ENCODE peak calls at places on chromosomes 7 and 10, in six cellular contexts. O is neuronal stem cell, J is H9, N is IMR-90, V is mesenchymal stem cell, S is H1. C is an unnamed sample. For H3K9me3, the result is how much of the 10 kb centered on the place peaks cover.

GRCh38 chr7:28904539-28905143 is 53.5 kb downstream of the TRIL start:
- DNase-seq in S (no peak), V (no peak), N (no peak), O (no peak), J (no peak), C (no peak)

GRCh38 chr10:23345861-23346260 is 1.3 kb upstream of the C10orf67 start:
- DNase-seq in V (peak), S (no peak), N (peak), O (no peak), J (no peak), C (peak)

GRCh38 chr7:50534690-50535290 is 30.4 kb downstream of the DDC start:
- DNase-seq in S (no peak), N (peak), O (no peak), J (peak), V (peak), C (peak)

GRCh38 chr10:112949128-112949823 is 771 bp upstream of the TCF7L2 start:
- DNase-seq in V (peak), J (no peak), S (no peak), N (peak), O (no peak), C (peak)

GRCh38 chr7:152351168-152351567 is 84.6 kb downstream of the KMT2C start:
- DNase-seq in N (peak), V (peak), S (no peak), J (no peak), O (no peak), C (peak)

GRCh38 chr10:109866168-109866994 is 56.9 kb downstream of the XPNPEP1 start:
- DNase-seq in J (no peak), O (no peak), N (peak), S (no peak), V (peak), C (no peak)

GRCh38 chr7:151694828-151695580 is 175.3 kb upstream of the RHEB start:
- DNase-seq in V (no peak), O (no peak), S (no peak), J (no peak), N (no peak), C (peak)

GRCh38 chr7:91383186-91383585 is 119.0 kb downstream of the FZD1 start:
- DNase-seq in N (peak), S (no peak), J (no peak), O (no peak), V (no peak), C (no peak)

GRCh38 chr7:38881015-38881414 is 28.0 kb downstream of the VPS41 start:
- DNase-seq in V (no peak), N (no peak), O (no peak), S (no peak), J (peak), C (no peak)

GRCh38 chr7:102208826-102209225 is 77.8 kb upstream of the SH2B2 start:
- DNase-seq in N (no peak), V (no peak), O (peak), S (no peak), J (no peak), C (no peak)

GRCh38 chr7:18459439-18459838 is 36.1 kb upstream of the HDAC9 start:
- DNase-seq in O (no peak), V (no peak), N (no peak), S (no peak), J (no peak), C (no peak)

DNA sequence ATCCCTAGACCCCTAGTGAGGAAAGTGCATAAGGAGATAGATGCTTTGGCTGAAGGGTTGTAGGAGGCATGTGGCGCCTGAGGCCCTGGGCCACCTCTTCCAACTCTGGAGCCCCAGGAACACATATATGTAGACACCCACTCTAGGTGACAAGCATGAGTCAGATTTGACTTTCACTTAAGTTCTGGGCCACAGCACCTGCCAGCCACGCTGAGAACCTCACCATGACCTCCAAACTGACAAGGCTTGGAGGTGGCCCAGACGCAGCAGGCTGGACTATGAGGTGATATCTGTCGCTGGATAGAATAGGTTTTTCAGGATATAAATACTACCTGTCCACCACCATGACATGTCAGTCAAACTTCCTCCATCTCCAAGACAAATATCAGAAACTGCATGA is 894.0 kb upstream of the ZNF722 start:
- DNase-seq in N (no peak), V (no peak), J (no peak), O (no peak), S (no peak), C (no peak)
- H3K9me3 ChIP-seq in N (under half), V (half or more), J (under half), O (under half), S (half or more), C (under half)

GRCh38 chr7:11194492-11194891 is 220.8 kb downstream of the PHF14 start:
- DNase-seq in J (no peak), N (no peak), S (no peak), O (no peak), V (no peak), C (no peak)
- H4K91ac ChIP-seq in J (no peak), N (no peak), S (no peak), O (no peak), V (no peak), C (no peak)

DNA sequence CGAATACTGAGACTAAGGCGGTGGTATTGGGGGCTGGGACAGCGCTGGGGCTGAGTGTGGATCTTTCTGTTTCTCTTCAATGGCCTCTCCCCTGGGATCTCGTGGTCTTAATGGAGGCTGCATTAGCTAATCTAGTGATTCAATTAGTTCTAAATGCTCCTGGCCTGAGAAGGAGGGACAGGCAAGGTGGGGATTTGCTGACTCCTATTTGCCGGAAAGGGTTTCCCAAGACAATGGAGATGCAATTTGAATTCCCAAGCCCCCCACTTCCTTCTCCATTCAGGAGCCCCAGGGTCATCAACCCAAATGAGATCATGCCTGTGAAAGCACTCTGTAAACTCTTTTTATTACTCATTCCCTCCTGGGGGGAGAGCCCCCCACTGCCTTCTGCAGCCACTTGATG is 111.7 kb upstream of the PLXNA4 start:
- DNase-seq in N (no peak), J (peak), O (no peak), V (no peak), S (peak), C (no peak)
- H3K9me3 ChIP-seq in N (under half), J (under half), O (under half), V (under half), S (under half), C (under half)

DNA sequence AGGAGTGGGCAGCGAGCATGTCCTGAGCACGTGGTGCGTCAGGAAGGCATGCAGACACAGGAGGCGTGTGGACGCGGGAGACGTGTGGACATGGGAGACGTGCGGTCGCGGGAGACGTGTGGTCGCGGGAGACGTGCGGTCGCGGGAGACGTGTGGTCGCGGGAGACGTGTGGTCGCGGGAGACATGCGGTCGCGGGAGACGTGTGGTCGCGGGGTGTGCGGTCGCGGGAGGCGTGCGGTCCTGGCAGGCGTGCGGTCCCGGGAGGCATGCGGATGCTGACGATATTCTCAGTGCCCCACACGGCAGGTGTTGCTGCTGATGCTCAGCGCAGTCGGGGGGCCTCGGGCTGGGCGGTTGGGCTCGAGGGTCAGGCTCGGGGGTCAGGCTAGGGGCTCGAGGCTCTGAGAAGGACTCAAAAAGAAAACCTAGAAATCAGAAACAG is 94.2 kb downstream of the NKX6-2 start:
- DNase-seq in O (no peak), V (no peak), J (peak), N (no peak), S (no peak), C (no peak)
- H4K91ac ChIP-seq in O (no peak), V (no peak), J (no peak), N (no peak), S (no peak), C (no peak)

GRCh38 chr7:141695803-141696289 is 6.1 kb downstream of the DENND11 start:
- DNase-seq in J (no peak), S (no peak), V (no peak), O (no peak), N (no peak), C (no peak)
- H3K9me3 ChIP-seq in J (under half), S (under half), V (under half), O (under half), N (under half), C (under half)

GRCh38 chr10:93991101-93991500 is 2.6 kb upstream of the PLCE1 start:
- DNase-seq in V (peak), J (no peak), S (no peak), N (no peak), O (no peak), C (no peak)
- H4K91ac ChIP-seq in V (no peak), J (no peak), S (no peak), N (no peak), O (no peak), C (no peak)

DNA sequence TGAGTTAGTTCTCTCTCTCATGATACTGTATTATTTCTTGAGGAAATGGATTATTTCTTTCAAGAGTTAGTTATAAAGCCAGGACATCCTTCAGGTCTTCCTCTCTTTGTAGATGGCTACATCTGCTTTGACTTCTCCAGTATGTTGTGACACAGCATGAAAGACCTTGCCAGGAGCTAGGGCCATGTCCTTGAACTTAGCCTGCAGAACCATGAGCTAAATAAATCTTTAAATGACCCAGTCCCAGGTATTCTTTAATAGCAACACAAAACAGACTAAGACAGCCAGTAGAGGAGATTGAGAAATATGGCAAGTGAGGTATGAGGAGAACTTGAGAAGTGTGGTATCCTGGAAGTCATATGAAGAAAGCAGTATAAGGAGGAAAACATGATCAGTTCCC is 214.9 kb upstream of the PPP1R3A start:
- DNase-seq in O (no peak), V (no peak), J (no peak), S (no peak), N (no peak), C (no peak)
- H3K9me3 ChIP-seq in O (under half), V (under half), J (under half), S (under half), N (under half), C (under half)

GRCh38 chr10:44391981-44392380 is 7.1 kb upstream of the CXCL12 start:
- DNase-seq in N (no peak), S (no peak), J (no peak), V (no peak), O (no peak), C (no peak)
- H4K91ac ChIP-seq in N (no peak), S (no peak), J (no peak), V (no peak), O (no peak), C (no peak)

DNA sequence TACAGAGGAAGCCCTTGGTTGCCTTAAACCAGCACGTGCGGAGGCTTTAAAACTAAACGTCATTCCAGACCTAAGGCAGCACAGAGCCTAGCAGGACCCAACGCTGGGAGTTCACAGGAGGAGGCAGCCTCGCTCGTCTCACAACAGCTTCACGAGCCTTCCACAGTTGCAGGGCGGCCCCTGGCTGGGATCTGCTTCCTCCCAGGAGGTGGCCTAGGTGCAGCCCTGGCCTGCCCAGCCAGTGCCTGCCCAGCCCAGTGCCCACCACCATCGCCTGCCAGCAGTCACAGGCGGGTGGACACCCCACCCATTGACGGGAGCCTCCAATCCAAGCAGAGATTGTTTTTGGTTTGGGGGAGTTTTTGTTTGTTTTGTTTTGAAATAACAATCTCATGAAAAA is 96.5 kb downstream of the PTPRN2 start:
- DNase-seq in O (no peak), J (no peak), N (no peak), S (no peak), V (no peak), C (no peak)
- H3K9me3 ChIP-seq in O (under half), J (under half), N (under half), S (under half), V (under half), C (under half)